ENCODE peak calls at places on chromosomes 13 and 19, in seven cellular contexts. N is lung, B is Karpas-422, I is endodermal cell, H is left ventricle myocardium inferior, C is heart left ventricle, A is body of pancreas. P is an unnamed sample.

GRCh38 chr19:8206147-8207087 is 2.8 kb upstream of the CERS4 start:
- DNase-seq in N (no peak), B (no peak), A (peak; percentile 78), C (no peak), I (peak; percentile 71), H (no peak), P (no peak)

GRCh38 chr19:19315444-19315843 is 4.9 kb downstream of the SUGP1 start:
- DNase-seq in N (no peak), I (peak; percentile 65), A (no peak), B (no peak), H (no peak), C (no peak), P (no peak)

GRCh38 chr13:43159007-43159406 is 135.6 kb downstream of the DNAJC15 start:
- DNase-seq in A (no peak), N (no peak), C (no peak), H (no peak), I (no peak), B (no peak), P (peak; percentile 57)

GRCh38 chr13:59744747-59745394 is 418.9 kb downstream of the DIAPH3 start:
- DNase-seq in C (no peak), N (no peak), I (no peak), B (no peak), A (no peak), H (no peak), P (peak; percentile 24)

GRCh38 chr13:40048551-40048950 is 393.1 kb downstream of the COG6 start:
- DNase-seq in N (no peak), B (no peak), C (no peak), A (no peak), H (no peak), I (no peak), P (no peak)

GRCh38 chr13:39773833-39774232 is 118.4 kb downstream of the COG6 start:
- DNase-seq in N (no peak), I (no peak), A (no peak), B (no peak), C (no peak), H (no peak), P (no peak)

GRCh38 chr13:46160065-46160464 is 21.9 kb downstream of the LCP1 start:
- DNase-seq in B (no peak), N (no peak), A (no peak), I (no peak), H (no peak), C (no peak), P (no peak)

GRCh38 chr19:30226464-30227070 is 145.6 kb upstream of the ZNF536 start:
- DNase-seq in N (no peak), I (peak; percentile 68), H (no peak), B (no peak), C (no peak), A (no peak), P (no peak)

GRCh38 chr19:18280247-18281081 is 958 bp downstream of the JUND start:
- DNase-seq in N (peak; percentile 75), H (peak; percentile 76), A (peak; percentile 85), B (peak; percentile 90), C (peak; percentile 79), I (peak; percentile 77), P (peak; percentile 76)

GRCh38 chr19:41225238-41226052 is 6.4 kb downstream of the AXL start:
- DNase-seq in B (no peak), A (peak; percentile 51), I (no peak), C (peak; percentile 63), H (peak; percentile 48), N (peak; percentile 50), P (peak; percentile 99)

GRCh38 chr19:50268046-50268445 is 61.1 kb downstream of the KCNC3 start:
- DNase-seq in N (no peak), I (no peak), C (no peak), B (no peak), H (no peak), A (no peak), P (no peak)

GRCh38 chr19:10353793-10354391 is 14.5 kb upstream of the ICAM3 start:
- DNase-seq in I (peak; percentile 99), B (peak; percentile 83), H (peak; percentile 80), C (peak; percentile 79), A (peak; percentile 27), N (no peak), P (peak; percentile 37)

GRCh38 chr13:98504371-98504963 is 72.4 kb downstream of the STK24 start:
- DNase-seq in I (no peak), H (no peak), B (no peak), N (no peak), A (peak; percentile 3), C (no peak), P (no peak)

GRCh38 chr13:59663707-59664106 is 500.0 kb downstream of the DIAPH3 start:
- DNase-seq in A (no peak), C (no peak), I (no peak), B (no peak), N (no peak), H (no peak), P (no peak)

DNA sequence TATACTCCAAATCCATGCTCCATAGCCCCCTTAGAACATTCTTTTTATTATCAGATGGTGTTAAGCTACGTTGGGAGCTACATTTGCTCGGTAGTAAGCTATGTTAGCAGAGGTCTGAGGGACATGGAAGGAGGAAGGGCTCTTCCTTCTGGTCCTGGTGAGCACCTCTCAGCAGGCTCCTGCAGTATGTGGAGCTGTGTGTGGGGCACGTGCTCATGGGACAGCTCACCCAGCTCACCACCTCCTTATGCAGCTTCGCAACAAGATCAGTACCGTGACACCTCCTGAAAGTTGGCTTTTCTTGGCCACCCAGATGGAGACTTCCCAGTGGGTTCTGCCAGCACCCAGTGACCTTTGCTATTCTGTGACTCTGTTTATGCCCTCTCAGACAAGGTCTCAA is 400.5 kb upstream of the SLC10A2 start:
- DNase-seq in I (peak; percentile 43), A (no peak), C (no peak), N (no peak), H (no peak), B (no peak), P (no peak)
- H3K4me3 ChIP-seq in I (no peak overlapping the region), A (no peak overlapping the region), C (no peak overlapping the region), N (no peak overlapping the region), H (no peak overlapping the region), B (no peak overlapping the region), P (no peak overlapping the region)

DNA sequence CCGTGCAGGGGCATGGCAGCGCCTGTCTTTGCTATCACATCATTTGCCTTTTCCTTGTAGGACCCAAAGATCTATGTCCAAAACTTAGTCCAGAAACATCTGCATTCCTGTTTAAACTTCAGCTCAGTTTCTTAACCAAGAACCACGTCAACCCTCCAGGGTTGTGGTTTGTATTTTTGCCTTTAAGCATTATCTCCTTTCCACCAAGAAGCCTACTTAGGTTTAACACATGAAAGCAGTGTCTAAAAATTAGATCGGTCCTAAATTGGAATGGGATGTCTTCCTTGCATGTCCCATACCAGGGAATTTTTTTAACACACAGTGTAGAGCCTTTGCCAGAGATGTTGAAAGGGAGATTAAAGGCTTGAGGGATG is 38.8 kb downstream of the DHRS12 start:
- DNase-seq in I (no peak), B (no peak), H (no peak), A (no peak), N (no peak), C (no peak), P (peak; percentile 38)
- H3K4me3 ChIP-seq in I (no peak overlapping the region), B (no peak overlapping the region), H (no peak overlapping the region), A (no peak overlapping the region), N (no peak overlapping the region), C (no peak overlapping the region), P (no peak overlapping the region)

DNA sequence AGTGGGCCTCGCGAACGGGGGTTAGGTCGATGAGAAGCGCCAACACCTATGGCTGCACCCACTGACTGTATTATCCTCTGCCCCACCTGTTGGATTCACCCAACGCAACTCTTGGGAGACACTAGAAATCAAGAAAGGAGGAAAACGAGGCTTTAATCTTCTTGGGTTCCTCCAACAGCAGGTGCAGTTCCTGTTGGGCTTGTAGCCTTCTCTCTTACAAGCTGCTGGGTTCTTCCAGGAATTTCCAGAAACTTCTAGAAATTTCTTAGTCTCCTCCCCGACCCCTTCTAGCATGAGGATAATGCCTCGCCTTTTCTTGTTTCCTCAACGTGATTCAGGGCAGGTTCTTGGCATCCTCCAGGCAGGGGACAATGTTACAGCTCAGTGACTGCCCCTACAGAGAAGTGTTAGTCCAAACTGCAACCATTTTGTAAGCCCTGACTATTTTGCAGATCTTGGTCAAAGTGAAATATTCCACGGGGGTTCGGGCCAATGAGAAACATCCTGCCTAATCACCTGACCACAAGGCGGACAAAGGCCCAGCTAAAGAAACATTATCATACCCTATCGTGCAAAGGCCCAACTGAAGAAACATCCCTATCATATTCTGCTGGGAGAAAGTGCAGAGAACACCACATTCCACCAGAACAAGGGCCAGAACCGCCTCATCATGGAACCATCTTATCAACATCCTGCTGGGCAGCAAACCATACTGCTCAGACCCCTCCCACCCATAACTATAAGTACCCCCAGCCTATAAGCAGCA is 598 bp upstream of the PNMA8A start:
- DNase-seq in N (no peak), C (no peak), A (no peak), H (no peak), I (no peak), B (peak; percentile 27), P (no peak)
- H3K4me3 ChIP-seq in N (no peak overlapping the region), C (peak overlapping the region; percentile 53), A (peak overlapping the region; percentile 6), H (peak overlapping the region; percentile 69), I (peak overlapping the region; percentile 92), B (no peak overlapping the region), P (peak overlapping the region; percentile 43)

GRCh38 chr19:4829001-4829712 is 2.4 kb downstream of the TICAM1 start:
- DNase-seq in I (no peak), C (no peak), A (peak; percentile 57), H (no peak), N (no peak), B (peak; percentile 75), P (no peak)
- H3K4me3 ChIP-seq in I (no peak overlapping the region), C (no peak overlapping the region), A (no peak overlapping the region), H (no peak overlapping the region), N (no peak overlapping the region), B (peak overlapping the region; percentile 31), P (no peak overlapping the region)

DNA sequence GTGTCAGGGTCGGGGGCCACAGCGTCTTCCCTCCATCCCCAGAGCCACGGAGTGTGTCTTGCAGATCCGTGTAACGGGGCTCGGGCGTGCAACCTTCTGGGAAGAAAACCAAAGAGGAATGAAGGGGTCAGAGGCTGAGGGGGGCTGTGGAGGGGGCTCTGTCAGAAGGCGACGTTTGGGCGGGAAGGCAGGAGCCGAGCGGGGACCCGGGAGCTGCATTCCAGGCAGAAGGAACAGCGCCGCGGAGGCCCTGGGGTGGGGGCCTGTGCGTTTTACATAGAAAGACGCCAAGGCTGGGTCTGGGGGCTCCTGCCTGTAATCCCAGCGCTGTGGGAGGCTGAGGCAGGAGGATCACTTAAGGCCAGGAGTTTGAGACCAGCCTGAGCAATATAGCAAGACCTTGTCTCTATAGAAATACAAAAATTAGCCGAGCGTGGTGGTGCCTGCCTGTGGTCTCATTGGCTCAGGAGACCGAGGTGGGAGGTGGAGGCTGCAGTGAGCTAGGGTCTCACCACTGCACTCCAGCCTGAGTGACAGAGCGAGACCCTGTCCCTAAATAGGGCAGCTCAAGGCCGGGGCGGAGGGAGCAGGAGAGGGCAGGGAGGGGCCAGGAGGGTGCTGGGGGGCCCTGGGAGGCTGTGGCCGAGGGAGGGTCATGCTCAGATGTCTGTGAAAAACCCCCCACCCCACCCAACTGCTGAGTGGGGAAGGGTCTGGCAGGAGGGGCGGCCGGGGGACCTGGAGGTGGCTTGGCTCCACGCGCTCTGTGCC is 27.9 kb downstream of the ARID3A start:
- DNase-seq in I (peak; percentile 81), C (no peak), N (no peak), A (no peak), H (no peak), B (no peak), P (no peak)
- H3K4me3 ChIP-seq in I (no peak overlapping the region), C (no peak overlapping the region), N (no peak overlapping the region), A (no peak overlapping the region), H (no peak overlapping the region), B (no peak overlapping the region), P (peak overlapping the region; percentile 41)

GRCh38 chr19:48695743-48696352 is at the start of gene FUT2:
- DNase-seq in C (no peak), B (no peak), N (no peak), A (peak; percentile 89), I (peak; percentile 89), H (no peak), P (no peak)
- H3K4me3 ChIP-seq in C (no peak within 1 kb of the TSS), B (no peak within 1 kb of the TSS), N (peak within 1 kb of the TSS; percentile 6), A (no peak within 1 kb of the TSS), I (peak within 1 kb of the TSS; percentile 84), H (peak within 1 kb of the TSS; percentile 52), P (peak within 1 kb of the TSS; percentile 21)

P was measured in fibroblast of villous mesenchyme.